ENCODE peak calls at places on chromosome 18, in five cellular contexts. I, K, P, H and W are unnamed samples.

GRCh38 chr18:59265246-59266018 is 7.8 kb downstream of the RAX start:
- DNase-seq in P (no peak), I (no peak), H (peak), K (no peak), W (no peak)

GRCh38 chr18:25599443-25599842 is 247.5 kb upstream of the ZNF521 start:
- DNase-seq in P (no peak), I (no peak), H (no peak), K (no peak), W (no peak)

GRCh38 chr18:65544701-65545100 is 206.1 kb upstream of the CDH7 start:
- DNase-seq in H (no peak), K (no peak), P (no peak), I (no peak), W (no peak)

GRCh38 chr18:37483984-37484892 is 81.4 kb downstream of the CELF4 start:
- DNase-seq in I (no peak), H (no peak), P (no peak), K (no peak), W (no peak)

GRCh38 chr18:27769152-27769551 is 407.8 kb downstream of the CDH2 start:
- DNase-seq in K (no peak), P (no peak), H (no peak), I (no peak), W (no peak)

GRCh38 chr18:57581301-57581934 is 5.1 kb downstream of the FECH start:
- DNase-seq in I (no peak), H (no peak), K (no peak), P (peak), W (no peak)

GRCh38 chr18:26575865-26576217 is 27.5 kb upstream of the KCTD1 start:
- DNase-seq in H (no peak), K (no peak), I (no peak), P (no peak), W (no peak)

GRCh38 chr18:8426401-8426800 is 182.8 kb upstream of the RAB12 start:
- DNase-seq in P (peak), H (no peak), I (no peak), K (no peak), W (no peak)

GRCh38 chr18:46481048-46481846 is 175.8 kb downstream of the LOXHD1 start:
- DNase-seq in P (peak), H (peak), I (no peak), K (no peak), W (peak)

GRCh38 chr18:23114171-23114881 is 21.0 kb upstream of the CABLES1 start:
- DNase-seq in I (peak), K (no peak), H (no peak), P (no peak), W (no peak)

GRCh38 chr18:78719821-78720220 is 259.8 kb upstream of the SALL3 start:
- DNase-seq in P (no peak), K (no peak), I (peak), H (no peak), W (no peak)

GRCh38 chr18:55477537-55478300 is 110.3 kb downstream of the TCF4 start:
- DNase-seq in H (peak), K (no peak), I (no peak), P (peak), W (no peak)

GRCh38 chr18:22552254-22552653 is 134.5 kb upstream of the CTAGE1 start:
- DNase-seq in I (no peak), K (no peak), H (no peak), P (no peak), W (peak)

GRCh38 chr18:9577361-9577760 is 37.0 kb downstream of the PPP4R1 start:
- DNase-seq in H (no peak), K (no peak), I (no peak), P (no peak), W (no peak)

GRCh38 chr18:12001400-12001799 is 20.1 kb downstream of the IMPA2 start:
- DNase-seq in P (no peak), H (no peak), K (no peak), I (no peak), W (no peak)

GRCh38 chr18:23115683-23116096 is 19.6 kb upstream of the CABLES1 start:
- DNase-seq in I (no peak), K (no peak), H (peak), P (no peak), W (peak)

GRCh38 chr18:74509856-74510769 is 13.9 kb downstream of the CNDP2 start:
- DNase-seq in K (no peak), P (no peak), I (no peak), H (no peak), W (no peak)
- H3K27ac ChIP-seq in K (no peak), P (no peak), I (no peak), H (no peak), W (no peak)

GRCh38 chr18:35696307-35696706 is 114.8 kb downstream of the GALNT1 start:
- DNase-seq in K (no peak), H (no peak), I (no peak), P (no peak), W (no peak)
- H3K27ac ChIP-seq in K (peak), H (no peak), I (no peak), P (no peak), W (no peak)

DNA sequence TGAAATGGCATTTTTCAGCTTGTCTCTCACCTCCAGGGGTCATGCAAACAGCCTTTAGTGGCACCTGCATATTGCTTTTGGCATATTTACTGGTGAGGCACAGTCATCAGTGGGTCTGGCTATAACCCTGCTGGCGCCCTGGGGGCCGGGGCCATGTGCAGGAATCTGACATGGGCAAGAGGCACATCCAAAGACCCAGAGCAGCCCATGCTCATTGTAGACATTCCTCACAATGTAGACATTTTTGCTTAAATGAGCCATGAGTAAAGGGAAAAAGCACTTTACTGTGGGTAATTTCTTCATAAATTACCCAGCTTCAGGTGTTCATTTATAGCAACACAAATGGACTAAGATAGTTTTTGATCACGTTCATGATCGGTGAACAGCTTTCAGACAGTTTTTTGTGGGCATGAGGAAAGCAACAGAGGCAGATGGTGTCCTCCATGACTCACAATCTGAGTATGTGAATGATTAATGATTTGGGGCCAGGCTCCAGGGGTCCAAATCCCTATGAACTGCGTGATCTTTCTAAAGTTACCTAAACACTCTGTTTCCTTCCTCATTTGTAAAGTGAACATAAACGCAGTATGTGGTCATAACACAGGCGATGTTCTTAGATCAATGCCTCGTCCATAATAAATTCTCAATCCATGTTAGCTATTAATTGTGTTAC is 85.8 kb downstream of the LIPG start:
- DNase-seq in P (no peak), K (no peak), I (no peak), H (peak), W (peak)
- H3K27ac ChIP-seq in P (no peak), K (no peak), I (no peak), H (no peak), W (no peak)

GRCh38 chr18:34913837-34914755 is 127.1 kb upstream of the MAPRE2 start:
- DNase-seq in I (no peak), K (no peak), P (no peak), H (peak), W (peak)
- H3K27ac ChIP-seq in I (no peak), K (no peak), P (no peak), H (no peak), W (peak)

GRCh38 chr18:50973367-50974126 is 5.7 kb downstream of the ELAC1 start:
- DNase-seq in P (no peak), I (no peak), H (peak), K (no peak), W (peak)
- H3K27ac ChIP-seq in P (no peak), I (no peak), H (no peak), K (no peak), W (no peak)

GRCh38 chr18:63977040-63977439 is 7.2 kb downstream of the SERPINB8 start:
- DNase-seq in H (no peak), P (no peak), K (no peak), I (no peak), W (no peak)
- H3K27ac ChIP-seq in H (no peak), P (no peak), K (no peak), I (no peak), W (no peak)

GRCh38 chr18:14921547-14921946 is 173.6 kb downstream of the ANKRD30B start:
- DNase-seq in P (no peak), H (no peak), I (no peak), K (no peak), W (no peak)

GRCh38 chr18:14922031-14922430 is 174.1 kb downstream of the ANKRD30B start:
- DNase-seq in P (no peak), I (no peak), H (no peak), K (no peak), W (no peak)

GRCh38 chr18:14924226-14924625 is 176.3 kb downstream of the ANKRD30B start:
- DNase-seq in K (no peak), I (no peak), H (no peak), P (no peak), W (no peak)

GRCh38 chr18:14920976-14921375 is 173.0 kb downstream of the ANKRD30B start:
- DNase-seq in H (no peak), K (no peak), I (no peak), P (peak), W (no peak)

DNA sequence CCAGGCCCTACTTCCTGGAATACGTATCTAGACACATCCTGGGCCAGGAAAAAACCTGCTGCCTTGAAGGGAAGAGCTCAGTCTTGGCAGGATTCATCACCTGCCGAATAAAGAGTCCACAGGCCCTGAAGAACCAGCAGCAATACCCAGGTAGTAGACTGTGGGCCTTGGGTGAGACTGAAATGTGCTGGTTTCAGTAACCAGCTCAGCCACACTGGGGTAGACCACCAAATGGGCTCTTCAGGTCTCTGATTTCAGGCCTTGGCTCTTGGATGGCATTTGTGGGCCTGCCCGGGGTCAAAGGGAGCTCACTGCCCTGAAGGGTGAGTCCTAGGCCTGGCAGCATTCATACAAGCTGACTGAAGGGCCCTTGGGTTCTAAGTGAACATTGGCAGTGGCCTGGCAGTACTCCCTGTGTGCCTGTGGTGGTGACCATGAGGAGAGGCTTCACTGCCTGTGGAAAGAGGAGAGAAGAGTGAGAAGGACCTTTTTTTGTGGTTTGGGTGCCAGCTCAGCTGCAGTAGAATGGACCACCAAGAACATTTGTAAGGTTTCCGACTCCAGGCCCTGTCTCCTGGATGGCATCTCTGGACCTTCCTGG is 175.1 kb downstream of the ANKRD30B start:
- DNase-seq in P (no peak), I (no peak), H (no peak), K (no peak), W (no peak)
- H3K27ac ChIP-seq in P (no peak), I (no peak), H (no peak), K (no peak), W (no peak)

GRCh38 chr18:3059272-3059671 is 46.3 kb upstream of the LPIN2 start:
- DNase-seq in K (no peak), H (no peak), P (no peak), I (no peak), W (no peak)

GRCh38 chr18:3066391-3067079 is 53.6 kb upstream of the LPIN2 start:
- DNase-seq in K (no peak), I (no peak), P (no peak), H (no peak), W (no peak)

GRCh38 chr18:3061581-3062416 is 48.9 kb upstream of the LPIN2 start:
- DNase-seq in H (no peak), I (no peak), P (no peak), K (no peak), W (no peak)

GRCh38 chr18:3060667-3061580 is 48.0 kb upstream of the LPIN2 start:
- DNase-seq in P (peak), H (no peak), K (no peak), I (no peak), W (no peak)

GRCh38 chr18:3062798-3063563 is 50.0 kb upstream of the LPIN2 start:
- DNase-seq in K (peak), H (peak), I (peak), P (peak), W (no peak)
- H3K27ac ChIP-seq in K (no peak), H (peak), I (no peak), P (no peak), W (no peak)

GRCh38 chr18:2356906-2357305 is 214.4 kb downstream of the METTL4 start:
- DNase-seq in P (no peak), I (no peak), K (no peak), H (no peak), W (no peak)
- H3K27ac ChIP-seq in P (no peak), I (no peak), K (no peak), H (no peak), W (no peak)

GRCh38 chr18:61991201-61991600 is 98.4 kb upstream of the RNF152 start:
- DNase-seq in I (no peak), H (peak), P (no peak), K (no peak), W (peak)
- H3K27ac ChIP-seq in I (no peak), H (no peak), P (no peak), K (no peak), W (peak)